ENCODE peak calls at places on chromosomes 16 and 17, in ten cellular contexts. D is colonic mucosa, Q is H1, L is IMR-90, M is endothelial cell of umbilical vein, B is GM23248, N is DND-41, X is GM12878, R is neural progenitor cell, C is astrocyte. Y is an unnamed sample.

GRCh38 chr16:3475604-3476375 is 19.5 kb downstream of the C16orf90 start:
- DNase-seq in D (peak; percentile 66), Q (no peak), L (no peak), M (no peak), B (no peak), N (no peak), X (no peak), R (no peak), C (no peak), Y (no peak)

GRCh38 chr17:82974136-82974952 is 105.1 kb upstream of the METRNL start:
- DNase-seq in D (no peak), Q (no peak), L (no peak), M (no peak), B (no peak), N (no peak), X (no peak), R (no peak), C (no peak), Y (no peak)

GRCh38 chr16:27383511-27384243 is 18.3 kb upstream of the IL21R start:
- DNase-seq in D (no peak), Q (no peak), L (no peak), M (no peak), B (no peak), N (no peak), X (no peak), R (no peak), C (no peak), Y (no peak)

GRCh38 chr17:63698381-63698885 is 1.5 kb downstream of the LIMD2 start:
- DNase-seq in D (no peak), Q (no peak), L (no peak), M (peak; percentile 24), B (no peak), N (peak; percentile 30), X (no peak), R (no peak), C (no peak), Y (peak; percentile 76)

GRCh38 chr17:7590743-7591142 is 849 bp upstream of the SOX15 start:
- DNase-seq in D (no peak), Q (no peak), L (peak; percentile 70), M (no peak), B (peak; percentile 81), N (no peak), X (no peak), R (peak; percentile 92), C (peak; percentile 60), Y (no peak)

GRCh38 chr17:65554568-65555223 is 6.8 kb downstream of the AXIN2 start:
- DNase-seq in D (peak; percentile 48), Q (no peak), L (peak; percentile 17), M (no peak), B (peak; percentile 58), N (no peak), X (no peak), R (peak; percentile 33), C (peak; percentile 37), Y (no peak)

GRCh38 chr16:12257926-12258561 is 281.5 kb downstream of the SNX29 start:
- DNase-seq in D (peak; percentile 71), Q (no peak), L (no peak), M (no peak), B (no peak), N (no peak), X (no peak), R (peak; percentile 41), C (no peak), Y (no peak)

GRCh38 chr16:66662445-66663194 is 33.9 kb downstream of the CMTM4 start:
- DNase-seq in D (no peak), Q (no peak), L (peak; percentile 44), M (peak; percentile 51), B (peak; percentile 61), N (no peak), X (no peak), R (no peak), C (no peak), Y (peak; percentile 60)

GRCh38 chr16:14628806-14629611 is 1.1 kb downstream of the PARN start:
- DNase-seq in D (no peak), Q (no peak), L (no peak), M (no peak), B (no peak), N (peak; percentile 23), X (no peak), R (no peak), C (no peak), Y (peak; percentile 59)

GRCh38 chr17:61574542-61575351 is 16.3 kb downstream of the NACA2 start:
- DNase-seq in D (peak; percentile 38), Q (no peak), L (peak; percentile 65), M (peak; percentile 16), B (peak; percentile 66), N (peak; percentile 23), X (no peak), R (peak; percentile 66), C (peak; percentile 10), Y (peak; percentile 12)

GRCh38 chr17:18008496-18009268 is 30.3 kb downstream of the ATPAF2 start:
- DNase-seq in D (no peak), Q (no peak), L (peak; percentile 72), M (no peak), B (peak; percentile 90), N (no peak), X (no peak), R (no peak), C (peak; percentile 72), Y (no peak)

GRCh38 chr17:48960834-48961515 is 7.4 kb downstream of the GIP start:
- DNase-seq in D (no peak), Q (no peak), L (no peak), M (no peak), B (peak; percentile 53), N (no peak), X (no peak), R (peak; percentile 36), C (no peak), Y (no peak)

GRCh38 chr17:7852262-7852670 is 2.6 kb upstream of the TMEM88 start:
- DNase-seq in D (no peak), Q (no peak), L (no peak), M (no peak), B (no peak), N (no peak), X (no peak), R (no peak), C (no peak), Y (no peak)

GRCh38 chr17:56305017-56305416 is 151.7 kb downstream of the ANKFN1 start:
- DNase-seq in D (no peak), Q (no peak), L (no peak), M (no peak), B (no peak), N (peak; percentile 17), X (no peak), R (no peak), C (no peak), Y (peak; percentile 47)

GRCh38 chr17:6392609-6393367 is 42.1 kb downstream of the AIPL1 start:
- DNase-seq in D (no peak), Q (no peak), L (no peak), M (no peak), B (no peak), N (no peak), X (no peak), R (no peak), C (peak; percentile 38), Y (no peak)

GRCh38 chr16:28572659-28573510 is 19.2 kb downstream of the SGF29 start:
- DNase-seq in D (no peak), Q (no peak), L (peak; percentile 14), M (no peak), B (peak; percentile 19), N (no peak), X (no peak), R (peak; percentile 63), C (no peak), Y (no peak)

DNA sequence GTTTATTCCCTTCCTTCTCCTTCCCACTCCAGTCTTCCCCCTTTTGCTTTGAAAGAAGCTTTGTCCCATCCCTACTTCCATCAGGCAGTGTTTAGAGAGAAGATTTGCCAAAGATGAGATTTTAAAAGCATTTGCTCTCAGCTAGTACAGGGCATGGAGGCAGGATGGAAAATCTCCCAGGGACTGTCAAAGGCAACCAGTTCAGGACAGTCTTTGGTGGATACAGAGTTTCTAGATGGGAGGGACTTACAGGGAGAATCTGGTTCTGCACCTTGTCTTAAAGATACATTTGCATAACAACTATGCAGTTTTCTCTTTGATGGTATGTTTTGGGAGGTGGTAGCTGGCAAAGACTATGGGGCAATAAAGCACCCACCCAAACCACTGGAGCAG is 26.2 kb downstream of the CHD9 start:
- DNase-seq in D (no peak), Q (no peak), L (no peak), M (no peak), B (no peak), N (no peak), X (no peak), R (no peak), C (no peak), Y (peak; percentile 7)
- H3K9ac ChIP-seq in D (no peak overlapping the region), Q (no peak overlapping the region), L (no peak overlapping the region), M (peak overlapping the region; percentile 30), B (peak overlapping the region; percentile 74), N (no peak overlapping the region), X (no peak overlapping the region), R (no peak overlapping the region), C (peak overlapping the region; percentile 62), Y (no peak overlapping the region)

DNA sequence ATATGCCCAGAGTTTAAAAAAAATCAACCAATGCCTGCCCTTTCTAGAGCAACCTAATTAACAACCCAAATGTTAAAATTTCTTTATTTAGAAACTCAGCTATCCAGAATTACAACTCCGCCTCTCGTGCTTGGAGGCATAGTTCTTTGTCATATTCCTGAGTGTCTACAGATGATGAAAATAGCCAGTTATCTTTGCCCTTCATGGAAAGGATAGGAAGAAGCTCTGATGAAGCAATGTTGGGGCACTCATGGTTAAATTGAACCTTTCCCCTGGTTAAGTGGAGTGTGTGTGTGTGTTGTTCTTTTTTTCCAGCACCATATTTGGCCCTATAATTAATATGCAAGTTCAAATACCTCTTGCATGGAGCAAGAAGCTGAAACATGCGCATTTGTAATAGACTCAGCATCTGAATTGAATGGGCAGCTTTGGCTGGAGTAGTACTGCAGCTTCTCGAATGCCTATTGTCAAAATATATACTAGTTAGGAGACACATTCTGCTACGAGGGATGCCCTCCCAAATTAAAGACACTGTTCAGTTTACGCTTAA is 506.2 kb downstream of the WWOX start:
- DNase-seq in D (no peak), Q (no peak), L (no peak), M (no peak), B (no peak), N (no peak), X (no peak), R (no peak), C (no peak), Y (no peak)
- H3K4me1 ChIP-seq in D (no peaks in the 10 kb centered on the region), Q (peaks cover 18% of the 10 kb centered on the region), L (no peaks in the 10 kb centered on the region), M (no peaks in the 10 kb centered on the region), B (no peaks in the 10 kb centered on the region), N (peaks cover 16% of the 10 kb centered on the region), X (no peaks in the 10 kb centered on the region), R (peaks cover 49% of the 10 kb centered on the region), C (no peaks in the 10 kb centered on the region), Y (no peaks in the 10 kb centered on the region)

DNA sequence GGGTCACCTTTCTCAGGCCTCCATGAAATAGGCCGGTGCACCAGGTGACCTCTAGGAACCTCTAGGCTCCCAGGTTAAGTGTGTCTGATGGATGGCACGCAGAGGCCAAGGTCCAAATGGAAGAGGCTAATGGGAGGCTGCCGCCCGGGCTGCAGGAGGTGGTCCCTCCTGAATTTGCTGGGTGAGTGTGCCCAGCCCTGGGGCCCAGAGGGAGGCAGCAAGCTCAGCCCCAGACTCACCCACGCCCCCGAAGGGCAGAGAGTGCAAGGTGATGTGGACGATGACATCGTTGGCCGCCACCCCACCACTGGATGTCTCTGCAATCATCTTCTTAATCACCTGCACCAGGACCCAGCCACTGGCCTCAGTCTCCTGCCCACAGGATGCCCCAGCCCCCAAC is 9.3 kb downstream of the ALDH3A1 start:
- DNase-seq in D (no peak), Q (no peak), L (no peak), M (no peak), B (no peak), N (no peak), X (no peak), R (no peak), C (no peak), Y (no peak)
- H3K9ac ChIP-seq in D (no peak overlapping the region), Q (no peak overlapping the region), L (no peak overlapping the region), M (no peak overlapping the region), B (no peak overlapping the region), N (no peak overlapping the region), X (no peak overlapping the region), R (no peak overlapping the region), C (no peak overlapping the region), Y (no peak overlapping the region)

GRCh38 chr16:88305176-88305575 is 77.6 kb upstream of the ZNF469 start:
- DNase-seq in D (no peak), Q (no peak), L (no peak), M (no peak), B (no peak), N (no peak), X (no peak), R (no peak), C (no peak), Y (no peak)
- H3K4me1 ChIP-seq in D (no peaks in the 10 kb centered on the region), Q (no peaks in the 10 kb centered on the region), L (peaks cover 56% of the 10 kb centered on the region), M (no peaks in the 10 kb centered on the region), B (peaks cover 54% of the 10 kb centered on the region), N (no peaks in the 10 kb centered on the region), X (no peaks in the 10 kb centered on the region), R (no peaks in the 10 kb centered on the region), C (peaks cover 50% of the 10 kb centered on the region), Y (no peaks in the 10 kb centered on the region)

Y was measured in Karpas-422.